ENCODE peak calls at places on chromosomes 5 and 9, in nine cellular contexts. One of them, this sample, is unnamed.

GRCh38 chr9:11962327-11962726 is 730.9 kb upstream of the TYRP1 start:
- DNase-seq in B cell: no peak
- DNase-seq in mucosa of gallbladder: no peak
- DNase-seq in adipocyte: no peak
- DNase-seq in GM04504: no peak
- DNase-seq in iPS DF 19.7: no peak
- DNase-seq in WTC11: no peak
- DNase-seq in COR-L47: no peak
- DNase-seq in lower leg skin: no peak
- DNase-seq in this sample: no peak

GRCh38 chr9:693460-694390 is 147.8 kb upstream of the DMRT1 start:
- DNase-seq in B cell: no peak
- DNase-seq in mucosa of gallbladder: peak
- DNase-seq in adipocyte: peak
- DNase-seq in GM04504: peak
- DNase-seq in iPS DF 19.7: no peak
- DNase-seq in WTC11: no peak
- DNase-seq in COR-L47: no peak
- DNase-seq in lower leg skin: no peak
- DNase-seq in this sample: no peak

GRCh38 chr5:135031813-135032612 is 2.0 kb downstream of the PITX1 start:
- DNase-seq in B cell: no peak
- DNase-seq in mucosa of gallbladder: no peak
- DNase-seq in adipocyte: peak
- DNase-seq in GM04504: no peak
- DNase-seq in iPS DF 19.7: no peak
- DNase-seq in WTC11: no peak
- DNase-seq in COR-L47: no peak
- DNase-seq in lower leg skin: no peak
- DNase-seq in this sample: no peak

GRCh38 chr5:54615381-54615780 is 97.8 kb downstream of the SNX18 start:
- DNase-seq in B cell: no peak
- DNase-seq in mucosa of gallbladder: no peak
- DNase-seq in adipocyte: no peak
- DNase-seq in GM04504: no peak
- DNase-seq in iPS DF 19.7: no peak
- DNase-seq in WTC11: no peak
- DNase-seq in COR-L47: no peak
- DNase-seq in lower leg skin: no peak
- DNase-seq in this sample: no peak

GRCh38 chr5:142654578-142655042 is 31.3 kb downstream of the FGF1 start:
- DNase-seq in B cell: no peak
- DNase-seq in mucosa of gallbladder: no peak
- DNase-seq in adipocyte: no peak
- DNase-seq in GM04504: no peak
- DNase-seq in iPS DF 19.7: no peak
- DNase-seq in WTC11: no peak
- DNase-seq in COR-L47: no peak
- DNase-seq in lower leg skin: no peak
- DNase-seq in this sample: no peak

GRCh38 chr5:42301349-42301748 is 121.9 kb upstream of the GHR start:
- DNase-seq in B cell: no peak
- DNase-seq in mucosa of gallbladder: no peak
- DNase-seq in adipocyte: no peak
- DNase-seq in GM04504: peak
- DNase-seq in iPS DF 19.7: no peak
- DNase-seq in WTC11: no peak
- DNase-seq in COR-L47: no peak
- DNase-seq in lower leg skin: no peak
- DNase-seq in this sample: no peak

GRCh38 chr9:132069046-132069898 is 10.4 kb downstream of the MED27 start:
- DNase-seq in B cell: no peak
- DNase-seq in mucosa of gallbladder: no peak
- DNase-seq in adipocyte: peak
- DNase-seq in GM04504: peak
- DNase-seq in iPS DF 19.7: no peak
- DNase-seq in WTC11: no peak
- DNase-seq in COR-L47: no peak
- DNase-seq in lower leg skin: no peak
- DNase-seq in this sample: no peak

GRCh38 chr5:68225911-68226563 is 10.5 kb downstream of the PIK3R1 start:
- DNase-seq in B cell: no peak
- DNase-seq in mucosa of gallbladder: peak
- DNase-seq in adipocyte: no peak
- DNase-seq in GM04504: no peak
- DNase-seq in iPS DF 19.7: no peak
- DNase-seq in WTC11: no peak
- DNase-seq in COR-L47: no peak
- DNase-seq in lower leg skin: no peak
- DNase-seq in this sample: no peak

GRCh38 chr9:91211919-91212318 is 149.8 kb downstream of the AUH start:
- DNase-seq in B cell: no peak
- DNase-seq in mucosa of gallbladder: no peak
- DNase-seq in adipocyte: no peak
- DNase-seq in GM04504: no peak
- DNase-seq in iPS DF 19.7: no peak
- DNase-seq in WTC11: no peak
- DNase-seq in COR-L47: no peak
- DNase-seq in lower leg skin: no peak
- DNase-seq in this sample: no peak

GRCh38 chr5:161189452-161189851 is 337.4 kb upstream of the ATP10B start:
- DNase-seq in B cell: no peak
- DNase-seq in mucosa of gallbladder: no peak
- DNase-seq in adipocyte: no peak
- DNase-seq in GM04504: no peak
- DNase-seq in iPS DF 19.7: no peak
- DNase-seq in WTC11: no peak
- DNase-seq in COR-L47: no peak
- DNase-seq in lower leg skin: no peak
- DNase-seq in this sample: no peak

GRCh38 chr9:2291980-2292704 is 277.0 kb downstream of the SMARCA2 start:
- DNase-seq in B cell: no peak
- DNase-seq in mucosa of gallbladder: no peak
- DNase-seq in adipocyte: peak
- DNase-seq in GM04504: no peak
- DNase-seq in iPS DF 19.7: no peak
- DNase-seq in WTC11: no peak
- DNase-seq in COR-L47: peak
- DNase-seq in lower leg skin: no peak
- DNase-seq in this sample: peak

GRCh38 chr9:127990539-127990938 is 9.8 kb upstream of the EEIG1 start:
- DNase-seq in B cell: peak
- DNase-seq in mucosa of gallbladder: no peak
- DNase-seq in adipocyte: no peak
- DNase-seq in GM04504: no peak
- DNase-seq in iPS DF 19.7: no peak
- DNase-seq in WTC11: no peak
- DNase-seq in COR-L47: no peak
- DNase-seq in lower leg skin: no peak
- DNase-seq in this sample: no peak

GRCh38 chr9:69173891-69174644 is at the start of gene TJP2:
- DNase-seq in B cell: no peak
- DNase-seq in mucosa of gallbladder: peak
- DNase-seq in adipocyte: peak
- DNase-seq in GM04504: no peak
- DNase-seq in iPS DF 19.7: no peak
- DNase-seq in WTC11: peak
- DNase-seq in COR-L47: peak
- DNase-seq in lower leg skin: peak
- DNase-seq in this sample: no peak

This sample was measured in NCI-H748 treated with DMSO at 0.1 percent for 48 hours.